ENCODE peak calls at places on chromosomes 7 and 10, in nine cellular contexts. One of them, this sample, is unnamed.

GRCh38 chr10:117530791-117531190 is 11.8 kb upstream of the EMX2 start:
- DNase-seq in sigmoid colon: peak
- DNase-seq in heart left ventricle: no peak
- DNase-seq in adrenal gland: no peak
- DNase-seq in thyroid gland: no peak
- DNase-seq in GM12891: no peak
- DNase-seq in esophagus muscularis mucosa: no peak
- DNase-seq in prostate gland: no peak
- DNase-seq in IMR-90: no peak
- DNase-seq in this sample: peak

GRCh38 chr7:158325530-158326381 is 261.9 kb downstream of the PTPRN2 start:
- DNase-seq in sigmoid colon: no peak
- DNase-seq in IMR-90: no peak
- DNase-seq in thyroid gland: no peak
- DNase-seq in GM12891: no peak
- DNase-seq in adrenal gland: peak
- DNase-seq in esophagus muscularis mucosa: no peak
- DNase-seq in heart left ventricle: no peak
- DNase-seq in prostate gland: peak
- DNase-seq in this sample: no peak

GRCh38 chr10:22795546-22795945 is 81.2 kb upstream of the PIP4K2A start:
- DNase-seq in thyroid gland: no peak
- DNase-seq in esophagus muscularis mucosa: no peak
- DNase-seq in adrenal gland: no peak
- DNase-seq in heart left ventricle: no peak
- DNase-seq in prostate gland: no peak
- DNase-seq in GM12891: no peak
- DNase-seq in sigmoid colon: no peak
- DNase-seq in IMR-90: peak
- DNase-seq in this sample: no peak

GRCh38 chr10:131822013-131822693 is 78.7 kb upstream of the PPP2R2D start:
- DNase-seq in heart left ventricle: peak
- DNase-seq in esophagus muscularis mucosa: no peak
- DNase-seq in GM12891: no peak
- DNase-seq in prostate gland: no peak
- DNase-seq in IMR-90: no peak
- DNase-seq in sigmoid colon: peak
- DNase-seq in adrenal gland: no peak
- DNase-seq in thyroid gland: no peak
- DNase-seq in this sample: no peak

GRCh38 chr7:132080967-132081668 is 495.2 kb downstream of the PLXNA4 start:
- DNase-seq in prostate gland: no peak
- DNase-seq in sigmoid colon: peak
- DNase-seq in IMR-90: peak
- DNase-seq in GM12891: no peak
- DNase-seq in thyroid gland: no peak
- DNase-seq in heart left ventricle: no peak
- DNase-seq in esophagus muscularis mucosa: no peak
- DNase-seq in adrenal gland: no peak
- DNase-seq in this sample: peak

GRCh38 chr7:30970594-30971094 is 6.9 kb downstream of the GHRHR start:
- DNase-seq in GM12891: no peak
- DNase-seq in thyroid gland: no peak
- DNase-seq in adrenal gland: no peak
- DNase-seq in heart left ventricle: no peak
- DNase-seq in esophagus muscularis mucosa: peak
- DNase-seq in sigmoid colon: no peak
- DNase-seq in prostate gland: peak
- DNase-seq in IMR-90: no peak
- DNase-seq in this sample: peak

GRCh38 chr7:4797858-4798705 is 22.7 kb downstream of the AP5Z1 start:
- DNase-seq in sigmoid colon: no peak
- DNase-seq in esophagus muscularis mucosa: no peak
- DNase-seq in prostate gland: no peak
- DNase-seq in IMR-90: peak
- DNase-seq in adrenal gland: peak
- DNase-seq in GM12891: peak
- DNase-seq in thyroid gland: peak
- DNase-seq in heart left ventricle: peak
- DNase-seq in this sample: no peak

GRCh38 chr7:6164491-6164890 is 107.9 kb downstream of the CYTH3 start:
- DNase-seq in GM12891: no peak
- DNase-seq in heart left ventricle: peak
- DNase-seq in esophagus muscularis mucosa: no peak
- DNase-seq in adrenal gland: peak
- DNase-seq in thyroid gland: no peak
- DNase-seq in sigmoid colon: peak
- DNase-seq in IMR-90: no peak
- DNase-seq in prostate gland: no peak
- DNase-seq in this sample: no peak

GRCh38 chr10:94630017-94630688 is 53.4 kb upstream of the CYP2C18 start:
- DNase-seq in IMR-90: peak
- DNase-seq in thyroid gland: no peak
- DNase-seq in GM12891: no peak
- DNase-seq in esophagus muscularis mucosa: no peak
- DNase-seq in heart left ventricle: no peak
- DNase-seq in adrenal gland: no peak
- DNase-seq in sigmoid colon: no peak
- DNase-seq in prostate gland: no peak
- DNase-seq in this sample: no peak

GRCh38 chr10:70761031-70761601 is 24.1 kb downstream of the TBATA start:
- DNase-seq in heart left ventricle: peak
- DNase-seq in prostate gland: no peak
- DNase-seq in thyroid gland: no peak
- DNase-seq in adrenal gland: no peak
- DNase-seq in esophagus muscularis mucosa: no peak
- DNase-seq in IMR-90: no peak
- DNase-seq in GM12891: no peak
- DNase-seq in sigmoid colon: peak
- DNase-seq in this sample: no peak

GRCh38 chr7:155401884-155402283 is 56.0 kb upstream of the EN2 start:
- DNase-seq in heart left ventricle: no peak
- DNase-seq in thyroid gland: no peak
- DNase-seq in adrenal gland: no peak
- DNase-seq in IMR-90: no peak
- DNase-seq in sigmoid colon: no peak
- DNase-seq in esophagus muscularis mucosa: no peak
- DNase-seq in GM12891: no peak
- DNase-seq in prostate gland: no peak
- DNase-seq in this sample: no peak

GRCh38 chr10:21675157-21675796 is 141.2 kb downstream of the MLLT10 start:
- DNase-seq in thyroid gland: peak
- DNase-seq in heart left ventricle: no peak
- DNase-seq in sigmoid colon: no peak
- DNase-seq in esophagus muscularis mucosa: no peak
- DNase-seq in adrenal gland: peak
- DNase-seq in GM12891: no peak
- DNase-seq in prostate gland: no peak
- DNase-seq in IMR-90: peak
- DNase-seq in this sample: no peak

GRCh38 chr7:150958071-150958552 is 20.0 kb downstream of the KCNH2 start:
- DNase-seq in adrenal gland: no peak
- DNase-seq in thyroid gland: no peak
- DNase-seq in esophagus muscularis mucosa: no peak
- DNase-seq in heart left ventricle: peak
- DNase-seq in IMR-90: no peak
- DNase-seq in GM12891: no peak
- DNase-seq in prostate gland: no peak
- DNase-seq in sigmoid colon: no peak
- DNase-seq in this sample: no peak

GRCh38 chr7:44212018-44212417 is 11.2 kb downstream of the YKT6 start:
- DNase-seq in adrenal gland: no peak
- DNase-seq in sigmoid colon: peak
- DNase-seq in esophagus muscularis mucosa: no peak
- DNase-seq in thyroid gland: no peak
- DNase-seq in GM12891: no peak
- DNase-seq in IMR-90: no peak
- DNase-seq in heart left ventricle: no peak
- DNase-seq in prostate gland: no peak
- DNase-seq in this sample: no peak

GRCh38 chr10:23614483-23614882 is 175.6 kb downstream of the OTUD1 start:
- DNase-seq in heart left ventricle: no peak
- DNase-seq in prostate gland: no peak
- DNase-seq in esophagus muscularis mucosa: no peak
- DNase-seq in adrenal gland: no peak
- DNase-seq in IMR-90: no peak
- DNase-seq in GM12891: no peak
- DNase-seq in sigmoid colon: no peak
- DNase-seq in thyroid gland: no peak
- DNase-seq in this sample: no peak

GRCh38 chr7:27062946-27063345 is 32.9 kb downstream of the HOXA1 start:
- DNase-seq in GM12891: no peak
- DNase-seq in esophagus muscularis mucosa: no peak
- DNase-seq in IMR-90: no peak
- DNase-seq in heart left ventricle: no peak
- DNase-seq in thyroid gland: no peak
- DNase-seq in sigmoid colon: no peak
- DNase-seq in adrenal gland: no peak
- DNase-seq in prostate gland: no peak
- DNase-seq in this sample: no peak

GRCh38 chr7:47241112-47242065 is 340.5 kb downstream of the TNS3 start:
- DNase-seq in GM12891: no peak
- DNase-seq in heart left ventricle: no peak
- DNase-seq in IMR-90: no peak
- DNase-seq in prostate gland: no peak
- DNase-seq in esophagus muscularis mucosa: no peak
- DNase-seq in sigmoid colon: no peak
- DNase-seq in thyroid gland: no peak
- DNase-seq in adrenal gland: no peak
- DNase-seq in this sample: peak

GRCh38 chr10:125146791-125147604 is 13.4 kb downstream of the CTBP2 start:
- DNase-seq in GM12891: no peak
- DNase-seq in heart left ventricle: no peak
- DNase-seq in adrenal gland: no peak
- DNase-seq in prostate gland: no peak
- DNase-seq in thyroid gland: no peak
- DNase-seq in sigmoid colon: no peak
- DNase-seq in IMR-90: peak
- DNase-seq in esophagus muscularis mucosa: no peak
- DNase-seq in this sample: no peak

DNA sequence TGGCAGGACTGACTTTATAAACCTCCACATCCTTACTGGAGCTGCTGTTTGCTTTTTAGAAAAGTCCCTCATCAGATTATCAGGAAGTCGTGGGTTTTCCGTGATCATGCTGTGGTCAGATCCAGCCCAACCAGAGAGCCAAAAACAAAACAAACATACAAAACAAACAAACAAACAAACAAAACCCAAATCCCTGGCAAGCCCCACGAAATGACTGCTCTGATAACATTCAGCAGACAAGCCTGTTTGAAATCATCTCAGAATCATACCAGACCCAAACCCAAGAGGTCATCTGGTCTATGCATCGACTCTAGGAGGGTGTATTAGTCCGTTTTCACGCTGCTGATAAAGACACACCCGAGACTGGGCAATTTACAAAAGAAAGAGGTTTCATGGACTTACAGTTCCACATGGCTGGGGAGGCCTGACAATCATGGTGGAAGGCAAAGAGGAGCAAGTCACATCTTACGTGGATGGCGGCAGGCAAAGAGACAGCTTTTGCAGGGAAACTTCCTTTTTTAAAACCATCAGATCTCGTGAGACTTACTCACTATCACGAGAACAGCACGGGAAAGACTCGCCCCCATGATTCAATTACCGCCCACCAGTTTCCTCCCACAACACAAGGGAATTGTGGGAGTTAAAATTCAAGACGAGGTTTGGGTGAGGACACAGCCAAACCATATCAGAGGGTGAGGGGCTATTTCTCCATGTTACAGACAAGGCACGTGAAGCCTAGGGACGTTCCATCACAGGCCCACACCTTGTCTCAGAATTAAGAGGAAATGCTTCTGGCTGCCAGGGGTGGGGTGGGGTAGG is 85.7 kb downstream of the PARP12 start:
- DNase-seq in thyroid gland: no peak
- DNase-seq in IMR-90: no peak
- DNase-seq in adrenal gland: no peak
- DNase-seq in heart left ventricle: no peak
- DNase-seq in esophagus muscularis mucosa: no peak
- DNase-seq in sigmoid colon: no peak
- DNase-seq in prostate gland: no peak
- DNase-seq in GM12891: no peak
- DNase-seq in this sample: no peak
- TF ChIP-seq POLR2A in thyroid gland: no peak
- TF ChIP-seq POLR2A in IMR-90: no peak
- TF ChIP-seq POLR2A in adrenal gland: no peak
- TF ChIP-seq POLR2A in heart left ventricle: no peak
- TF ChIP-seq POLR2A in esophagus muscularis mucosa: no peak
- TF ChIP-seq POLR2A in sigmoid colon: no peak
- TF ChIP-seq POLR2A in prostate gland: no peak
- TF ChIP-seq POLR2A in GM12891: no peak
- TF ChIP-seq POLR2A in this sample: no peak

GRCh38 chr10:1019362-1019761 is 6.3 kb downstream of the IDI2 start:
- DNase-seq in IMR-90: no peak
- DNase-seq in sigmoid colon: no peak
- DNase-seq in GM12891: no peak
- DNase-seq in adrenal gland: no peak
- DNase-seq in heart left ventricle: no peak
- DNase-seq in prostate gland: no peak
- DNase-seq in thyroid gland: no peak
- DNase-seq in esophagus muscularis mucosa: no peak
- DNase-seq in this sample: no peak
- TF ChIP-seq POLR2A in IMR-90: no peak
- TF ChIP-seq POLR2A in sigmoid colon: no peak
- TF ChIP-seq POLR2A in GM12891: peak
- TF ChIP-seq POLR2A in adrenal gland: no peak
- TF ChIP-seq POLR2A in heart left ventricle: no peak
- TF ChIP-seq POLR2A in prostate gland: no peak
- TF ChIP-seq POLR2A in thyroid gland: no peak
- TF ChIP-seq POLR2A in esophagus muscularis mucosa: no peak
- TF ChIP-seq POLR2A in this sample: no peak

DNA sequence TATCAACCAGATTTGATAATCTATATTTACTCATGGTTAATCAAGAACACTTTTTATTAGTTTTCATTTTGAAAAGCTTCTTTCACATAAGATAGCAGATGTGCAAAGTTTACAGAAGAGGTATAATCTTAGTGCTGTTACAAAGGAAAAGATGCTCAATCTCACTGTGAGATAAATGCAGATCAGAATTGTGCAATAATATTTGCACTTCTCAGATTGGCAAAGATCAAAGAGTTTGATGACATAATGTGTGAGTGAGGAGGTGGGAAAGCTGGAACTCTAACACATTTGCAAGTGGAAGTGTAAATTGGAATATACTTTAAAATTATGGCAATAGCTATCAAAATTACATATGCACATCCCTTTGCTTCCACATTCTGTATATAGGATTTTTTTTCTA is 21.5 kb upstream of the STN1 start:
- DNase-seq in IMR-90: no peak
- DNase-seq in GM12891: no peak
- DNase-seq in sigmoid colon: no peak
- DNase-seq in esophagus muscularis mucosa: no peak
- DNase-seq in prostate gland: no peak
- DNase-seq in thyroid gland: no peak
- DNase-seq in heart left ventricle: no peak
- DNase-seq in adrenal gland: no peak
- DNase-seq in this sample: no peak
- TF ChIP-seq POLR2A in IMR-90: no peak
- TF ChIP-seq POLR2A in GM12891: no peak
- TF ChIP-seq POLR2A in sigmoid colon: no peak
- TF ChIP-seq POLR2A in esophagus muscularis mucosa: no peak
- TF ChIP-seq POLR2A in prostate gland: no peak
- TF ChIP-seq POLR2A in thyroid gland: no peak
- TF ChIP-seq POLR2A in heart left ventricle: no peak
- TF ChIP-seq POLR2A in adrenal gland: no peak
- TF ChIP-seq POLR2A in this sample: no peak

GRCh38 chr10:29969255-29970011 is 90.0 kb downstream of the JCAD start:
- DNase-seq in heart left ventricle: no peak
- DNase-seq in thyroid gland: no peak
- DNase-seq in prostate gland: no peak
- DNase-seq in esophagus muscularis mucosa: no peak
- DNase-seq in adrenal gland: no peak
- DNase-seq in GM12891: no peak
- DNase-seq in IMR-90: no peak
- DNase-seq in sigmoid colon: peak
- DNase-seq in this sample: no peak
- TF ChIP-seq POLR2A in heart left ventricle: no peak
- TF ChIP-seq POLR2A in thyroid gland: no peak
- TF ChIP-seq POLR2A in prostate gland: no peak
- TF ChIP-seq POLR2A in esophagus muscularis mucosa: no peak
- TF ChIP-seq POLR2A in adrenal gland: no peak
- TF ChIP-seq POLR2A in GM12891: no peak
- TF ChIP-seq POLR2A in IMR-90: no peak
- TF ChIP-seq POLR2A in sigmoid colon: no peak
- TF ChIP-seq POLR2A in this sample: no peak